ENCODE peak calls at places on chromosomes 2 and 18, in seven cellular contexts. One of them, this sample, is unnamed.

GRCh38 chr18:45248240-45248903 is 366.9 kb upstream of the SLC14A2 start:
- DNase-seq in T-helper 1 cell: no peak
- DNase-seq in frontal cortex: no peak
- DNase-seq in posterior cingulate gyrus: no peak
- DNase-seq in adipocyte: peak; percentile 91
- DNase-seq in activated CD8-positive, alpha-beta memory T cell treated with anti-CD3 and anti-CD28 coated beads, Interleukin-2, amount 50 U/mL, for 4 hours: no peak
- DNase-seq in cerebellar cortex: no peak
- DNase-seq in this sample: peak; percentile 64

GRCh38 chr18:77129150-77129551 is 3.4 kb downstream of the MBP start:
- DNase-seq in adipocyte: peak; percentile 25
- DNase-seq in posterior cingulate gyrus: peak; percentile 7
- DNase-seq in activated CD8-positive, alpha-beta memory T cell treated with anti-CD3 and anti-CD28 coated beads, Interleukin-2, amount 50 U/mL, for 4 hours: no peak
- DNase-seq in frontal cortex: no peak
- DNase-seq in T-helper 1 cell: no peak
- DNase-seq in cerebellar cortex: no peak
- DNase-seq in this sample: peak; percentile 93

GRCh38 chr2:166517533-166517932 is 23.5 kb upstream of the SCN7A start:
- DNase-seq in posterior cingulate gyrus: no peak
- DNase-seq in adipocyte: no peak
- DNase-seq in cerebellar cortex: no peak
- DNase-seq in activated CD8-positive, alpha-beta memory T cell treated with anti-CD3 and anti-CD28 coated beads, Interleukin-2, amount 50 U/mL, for 4 hours: no peak
- DNase-seq in T-helper 1 cell: no peak
- DNase-seq in frontal cortex: no peak
- DNase-seq in this sample: no peak

GRCh38 chr2:129860088-129860487 is 119.4 kb upstream of the RAB6C start:
- DNase-seq in frontal cortex: no peak
- DNase-seq in T-helper 1 cell: no peak
- DNase-seq in cerebellar cortex: no peak
- DNase-seq in posterior cingulate gyrus: no peak
- DNase-seq in adipocyte: no peak
- DNase-seq in activated CD8-positive, alpha-beta memory T cell treated with anti-CD3 and anti-CD28 coated beads, Interleukin-2, amount 50 U/mL, for 4 hours: no peak
- DNase-seq in this sample: no peak

GRCh38 chr2:100056478-100056877 is 85.9 kb downstream of the AFF3 start:
- DNase-seq in posterior cingulate gyrus: no peak
- DNase-seq in activated CD8-positive, alpha-beta memory T cell treated with anti-CD3 and anti-CD28 coated beads, Interleukin-2, amount 50 U/mL, for 4 hours: no peak
- DNase-seq in cerebellar cortex: no peak
- DNase-seq in frontal cortex: no peak
- DNase-seq in T-helper 1 cell: no peak
- DNase-seq in adipocyte: peak; percentile 75
- DNase-seq in this sample: no peak

GRCh38 chr2:84443477-84443876 is 15.6 kb downstream of the SUCLG1 start:
- DNase-seq in cerebellar cortex: no peak
- DNase-seq in adipocyte: no peak
- DNase-seq in activated CD8-positive, alpha-beta memory T cell treated with anti-CD3 and anti-CD28 coated beads, Interleukin-2, amount 50 U/mL, for 4 hours: no peak
- DNase-seq in T-helper 1 cell: no peak
- DNase-seq in frontal cortex: no peak
- DNase-seq in posterior cingulate gyrus: no peak
- DNase-seq in this sample: no peak

GRCh38 chr2:128841803-128842202 is 523.1 kb upstream of the HS6ST1 start:
- DNase-seq in posterior cingulate gyrus: no peak
- DNase-seq in frontal cortex: no peak
- DNase-seq in cerebellar cortex: no peak
- DNase-seq in adipocyte: no peak
- DNase-seq in activated CD8-positive, alpha-beta memory T cell treated with anti-CD3 and anti-CD28 coated beads, Interleukin-2, amount 50 U/mL, for 4 hours: no peak
- DNase-seq in T-helper 1 cell: no peak
- DNase-seq in this sample: no peak

GRCh38 chr2:39140322-39140847 is 19.5 kb upstream of the SOS1 start:
- DNase-seq in frontal cortex: no peak
- DNase-seq in posterior cingulate gyrus: no peak
- DNase-seq in activated CD8-positive, alpha-beta memory T cell treated with anti-CD3 and anti-CD28 coated beads, Interleukin-2, amount 50 U/mL, for 4 hours: no peak
- DNase-seq in adipocyte: peak; percentile 61
- DNase-seq in cerebellar cortex: no peak
- DNase-seq in T-helper 1 cell: no peak
- DNase-seq in this sample: no peak

GRCh38 chr2:113910967-113911678 is 21.2 kb downstream of the ACTR3 start:
- DNase-seq in adipocyte: no peak
- DNase-seq in frontal cortex: no peak
- DNase-seq in activated CD8-positive, alpha-beta memory T cell treated with anti-CD3 and anti-CD28 coated beads, Interleukin-2, amount 50 U/mL, for 4 hours: no peak
- DNase-seq in posterior cingulate gyrus: no peak
- DNase-seq in T-helper 1 cell: no peak
- DNase-seq in cerebellar cortex: no peak
- DNase-seq in this sample: no peak

GRCh38 chr18:61782545-61782944 is 110.3 kb downstream of the RNF152 start:
- DNase-seq in adipocyte: no peak
- DNase-seq in frontal cortex: no peak
- DNase-seq in cerebellar cortex: no peak
- DNase-seq in activated CD8-positive, alpha-beta memory T cell treated with anti-CD3 and anti-CD28 coated beads, Interleukin-2, amount 50 U/mL, for 4 hours: no peak
- DNase-seq in T-helper 1 cell: no peak
- DNase-seq in posterior cingulate gyrus: no peak
- DNase-seq in this sample: no peak

GRCh38 chr2:123993728-123994323 is 31.3 kb upstream of the CNTNAP5 start:
- DNase-seq in frontal cortex: no peak
- DNase-seq in activated CD8-positive, alpha-beta memory T cell treated with anti-CD3 and anti-CD28 coated beads, Interleukin-2, amount 50 U/mL, for 4 hours: no peak
- DNase-seq in cerebellar cortex: peak; percentile 19
- DNase-seq in T-helper 1 cell: no peak
- DNase-seq in posterior cingulate gyrus: peak; percentile 47
- DNase-seq in adipocyte: peak; percentile 0
- DNase-seq in this sample: no peak

GRCh38 chr2:96917008-96917575 is 47.2 kb upstream of the SEMA4C start:
- DNase-seq in cerebellar cortex: peak; percentile 74
- DNase-seq in frontal cortex: no peak
- DNase-seq in activated CD8-positive, alpha-beta memory T cell treated with anti-CD3 and anti-CD28 coated beads, Interleukin-2, amount 50 U/mL, for 4 hours: no peak
- DNase-seq in posterior cingulate gyrus: no peak
- DNase-seq in adipocyte: no peak
- DNase-seq in T-helper 1 cell: no peak
- DNase-seq in this sample: no peak

GRCh38 chr2:88737385-88737784 is 45.9 kb downstream of the RPIA start:
- DNase-seq in posterior cingulate gyrus: no peak
- DNase-seq in T-helper 1 cell: no peak
- DNase-seq in activated CD8-positive, alpha-beta memory T cell treated with anti-CD3 and anti-CD28 coated beads, Interleukin-2, amount 50 U/mL, for 4 hours: no peak
- DNase-seq in cerebellar cortex: no peak
- DNase-seq in adipocyte: no peak
- DNase-seq in frontal cortex: no peak
- DNase-seq in this sample: peak; percentile 53

GRCh38 chr2:200490001-200490400 is 19.9 kb downstream of the KCTD18 start:
- DNase-seq in adipocyte: no peak
- DNase-seq in cerebellar cortex: no peak
- DNase-seq in frontal cortex: no peak
- DNase-seq in T-helper 1 cell: no peak
- DNase-seq in posterior cingulate gyrus: no peak
- DNase-seq in activated CD8-positive, alpha-beta memory T cell treated with anti-CD3 and anti-CD28 coated beads, Interleukin-2, amount 50 U/mL, for 4 hours: no peak
- DNase-seq in this sample: no peak

GRCh38 chr18:55912071-55912470 is 324.1 kb upstream of the TCF4 start:
- DNase-seq in posterior cingulate gyrus: no peak
- DNase-seq in T-helper 1 cell: no peak
- DNase-seq in cerebellar cortex: no peak
- DNase-seq in frontal cortex: no peak
- DNase-seq in adipocyte: no peak
- DNase-seq in activated CD8-positive, alpha-beta memory T cell treated with anti-CD3 and anti-CD28 coated beads, Interleukin-2, amount 50 U/mL, for 4 hours: no peak
- DNase-seq in this sample: no peak

GRCh38 chr2:48569433-48569832 is 39.5 kb downstream of the STON1 start:
- DNase-seq in T-helper 1 cell: no peak
- DNase-seq in adipocyte: peak; percentile 64
- DNase-seq in activated CD8-positive, alpha-beta memory T cell treated with anti-CD3 and anti-CD28 coated beads, Interleukin-2, amount 50 U/mL, for 4 hours: no peak
- DNase-seq in posterior cingulate gyrus: no peak
- DNase-seq in cerebellar cortex: no peak
- DNase-seq in frontal cortex: no peak
- DNase-seq in this sample: no peak

GRCh38 chr18:9736942-9737813 is 29.1 kb downstream of the RAB31 start:
- DNase-seq in frontal cortex: no peak
- DNase-seq in cerebellar cortex: no peak
- DNase-seq in adipocyte: peak; percentile 32
- DNase-seq in T-helper 1 cell: no peak
- DNase-seq in activated CD8-positive, alpha-beta memory T cell treated with anti-CD3 and anti-CD28 coated beads, Interleukin-2, amount 50 U/mL, for 4 hours: no peak
- DNase-seq in posterior cingulate gyrus: no peak
- DNase-seq in this sample: peak; percentile 41

GRCh38 chr2:62221141-62221540 is 25.2 kb downstream of the B3GNT2 start:
- DNase-seq in cerebellar cortex: no peak
- DNase-seq in activated CD8-positive, alpha-beta memory T cell treated with anti-CD3 and anti-CD28 coated beads, Interleukin-2, amount 50 U/mL, for 4 hours: no peak
- DNase-seq in T-helper 1 cell: no peak
- DNase-seq in frontal cortex: no peak
- DNase-seq in adipocyte: peak; percentile 10
- DNase-seq in posterior cingulate gyrus: no peak
- DNase-seq in this sample: no peak

GRCh38 chr2:172148246-172148645 is 45.5 kb upstream of the DLX2 start:
- DNase-seq in frontal cortex: no peak
- DNase-seq in adipocyte: peak; percentile 1
- DNase-seq in activated CD8-positive, alpha-beta memory T cell treated with anti-CD3 and anti-CD28 coated beads, Interleukin-2, amount 50 U/mL, for 4 hours: no peak
- DNase-seq in cerebellar cortex: no peak
- DNase-seq in T-helper 1 cell: no peak
- DNase-seq in posterior cingulate gyrus: no peak
- DNase-seq in this sample: peak; percentile 50

GRCh38 chr2:29113891-29114321 is 1.3 kb upstream of the CLIP4 start:
- DNase-seq in frontal cortex: no peak
- DNase-seq in T-helper 1 cell: no peak
- DNase-seq in activated CD8-positive, alpha-beta memory T cell treated with anti-CD3 and anti-CD28 coated beads, Interleukin-2, amount 50 U/mL, for 4 hours: no peak
- DNase-seq in posterior cingulate gyrus: no peak
- DNase-seq in adipocyte: peak; percentile 65
- DNase-seq in cerebellar cortex: no peak
- DNase-seq in this sample: peak; percentile 85

GRCh38 chr2:8729939-8730338 is 48.1 kb downstream of the ID2 start:
- DNase-seq in adipocyte: no peak
- DNase-seq in activated CD8-positive, alpha-beta memory T cell treated with anti-CD3 and anti-CD28 coated beads, Interleukin-2, amount 50 U/mL, for 4 hours: no peak
- DNase-seq in frontal cortex: no peak
- DNase-seq in T-helper 1 cell: no peak
- DNase-seq in cerebellar cortex: no peak
- DNase-seq in posterior cingulate gyrus: no peak
- DNase-seq in this sample: no peak

GRCh38 chr2:57080035-57080434 is 896.2 kb downstream of the CCDC85A start:
- DNase-seq in frontal cortex: no peak
- DNase-seq in T-helper 1 cell: no peak
- DNase-seq in cerebellar cortex: no peak
- DNase-seq in activated CD8-positive, alpha-beta memory T cell treated with anti-CD3 and anti-CD28 coated beads, Interleukin-2, amount 50 U/mL, for 4 hours: no peak
- DNase-seq in adipocyte: peak; percentile 42
- DNase-seq in posterior cingulate gyrus: no peak
- DNase-seq in this sample: no peak

GRCh38 chr2:47225061-47225783 is 70.1 kb upstream of the STPG4 start:
- DNase-seq in posterior cingulate gyrus: no peak
- DNase-seq in frontal cortex: no peak
- DNase-seq in cerebellar cortex: no peak
- DNase-seq in activated CD8-positive, alpha-beta memory T cell treated with anti-CD3 and anti-CD28 coated beads, Interleukin-2, amount 50 U/mL, for 4 hours: no peak
- DNase-seq in T-helper 1 cell: no peak
- DNase-seq in adipocyte: no peak
- DNase-seq in this sample: peak; percentile 90